ENCODE peak calls at places on chromosomes 6 and 20, in seven cellular contexts. E is cardiac fibroblast; Y is cardiac muscle cell; Z is CD8-positive, alpha-beta T cell; S is colonic mucosa; X is uterus; U is left ventricle myocardium inferior. K is an unnamed sample.

GRCh38 chr20:10715035-10715434 is 41.2 kb upstream of the JAG1 start:
- DNase-seq in S (no peak), U (no peak), Y (no peak), E (no peak), X (no peak), Z (no peak), K (peak)

GRCh38 chr20:36881888-36882287 is 6.0 kb downstream of the TLDC2 start:
- DNase-seq in Y (no peak), Z (no peak), X (no peak), E (no peak), S (no peak), U (no peak), K (peak)

GRCh38 chr20:62045529-62046277 is 20.0 kb downstream of the TAF4 start:
- DNase-seq in U (peak), S (no peak), X (no peak), Y (no peak), Z (no peak), E (no peak), K (no peak)

GRCh38 chr6:39808934-39809333 is 16.8 kb downstream of the DAAM2 start:
- DNase-seq in S (no peak), Y (no peak), X (no peak), U (no peak), Z (no peak), E (no peak), K (no peak)

GRCh38 chr6:82739266-82739665 is 326.4 kb downstream of the UBE3D start:
- DNase-seq in Z (no peak), U (no peak), X (no peak), E (no peak), Y (no peak), S (no peak), K (no peak)

GRCh38 chr20:54086444-54087134 is 16.2 kb upstream of the BCAS1 start:
- DNase-seq in U (no peak), X (no peak), S (peak), Z (no peak), E (peak), Y (peak), K (peak)

GRCh38 chr20:17856837-17857605 is 111.6 kb downstream of the SNX5 start:
- DNase-seq in Z (no peak), S (no peak), E (no peak), X (no peak), Y (no peak), U (no peak), K (no peak)

GRCh38 chr6:135722182-135722581 is 129.3 kb upstream of the PDE7B start:
- DNase-seq in U (no peak), X (no peak), Y (no peak), E (no peak), S (no peak), Z (no peak), K (peak)

GRCh38 chr6:137853569-137854213 is 13.4 kb upstream of the TNFAIP3 start:
- DNase-seq in U (no peak), E (no peak), S (no peak), X (no peak), Z (no peak), Y (no peak), K (peak)

GRCh38 chr20:44089987-44090674 is 96.9 kb downstream of the JPH2 start:
- DNase-seq in S (peak), U (no peak), X (no peak), E (peak), Y (peak), Z (no peak), K (peak)

GRCh38 chr6:138987299-138987642 is 782 bp downstream of the REPS1 start:
- DNase-seq in U (no peak), S (no peak), X (no peak), E (no peak), Y (no peak), Z (peak), K (no peak)

GRCh38 chr6:136069119-136069518 is 181.0 kb downstream of the MTFR2 start:
- DNase-seq in S (no peak), E (peak), Z (no peak), Y (peak), X (no peak), U (no peak), K (peak)

GRCh38 chr20:35660122-35660937 is 4.4 kb downstream of the CPNE1 start:
- DNase-seq in Y (no peak), E (no peak), S (no peak), U (no peak), X (no peak), Z (no peak), K (no peak)

GRCh38 chr6:166257911-166258318 is 50.3 kb downstream of the PRR18 start:
- DNase-seq in U (no peak), Z (no peak), S (no peak), E (no peak), Y (no peak), X (no peak), K (no peak)

GRCh38 chr20:58711266-58712051 is 18.9 kb downstream of the NPEPL1 start:
- DNase-seq in S (peak), E (no peak), U (peak), Y (no peak), Z (no peak), X (no peak), K (no peak)

GRCh38 chr6:23826587-23826986 is 299.4 kb upstream of the NRSN1 start:
- DNase-seq in Y (peak), E (no peak), U (no peak), Z (no peak), X (no peak), S (no peak), K (peak)

GRCh38 chr6:109503327-109504224 is 20.6 kb upstream of the ZBTB24 start:
- DNase-seq in U (no peak), E (no peak), X (no peak), Y (no peak), Z (no peak), S (no peak), K (no peak)

GRCh38 chr6:45209762-45210161 is 118.4 kb upstream of the RUNX2 start:
- DNase-seq in U (no peak), X (no peak), Z (no peak), E (no peak), S (no peak), Y (no peak), K (peak)

GRCh38 chr6:122821095-122821494 is 32.0 kb downstream of the SMPDL3A start:
- DNase-seq in S (no peak), Z (no peak), U (no peak), E (no peak), X (no peak), Y (no peak), K (no peak)

GRCh38 chr6:1424306-1424927 is 35.0 kb downstream of the FOXF2 start:
- DNase-seq in Y (peak), U (peak), S (peak), Z (no peak), E (peak), X (no peak), K (peak)

GRCh38 chr6:35370799-35371493 is 28.6 kb downstream of the PPARD start:
- DNase-seq in Z (no peak), X (no peak), S (no peak), U (no peak), E (no peak), Y (no peak), K (peak)

GRCh38 chr6:26187292-26187691 is 100.1 kb downstream of the HFE start:
- DNase-seq in E (no peak), S (no peak), X (no peak), U (no peak), Z (no peak), Y (no peak), K (no peak)

GRCh38 chr6:122692175-122692598 is 82.0 kb downstream of the PKIB start:
- DNase-seq in E (peak), Y (no peak), S (no peak), X (no peak), U (no peak), Z (no peak), K (peak)

GRCh38 chr6:75602164-75602896 is 650 bp downstream of the SENP6 start:
- DNase-seq in Y (peak), Z (peak), E (peak), X (peak), U (peak), S (peak), K (peak)

GRCh38 chr20:58568441-58568931 is 53.3 kb upstream of the APCDD1L start:
- DNase-seq in E (no peak), U (no peak), Y (no peak), Z (no peak), X (no peak), S (no peak), K (no peak)

GRCh38 chr6:32195652-32195901 is 3.1 kb upstream of the GPSM3 start:
- DNase-seq in E (peak), Z (peak), Y (peak), X (peak), U (peak), S (peak), K (peak)

GRCh38 chr6:95785785-95786184 is 208.4 kb downstream of the MANEA start:
- DNase-seq in Z (no peak), E (no peak), X (no peak), U (no peak), Y (no peak), S (no peak), K (no peak)

GRCh38 chr6:18044108-18044783 is 56.8 kb upstream of the KIF13A start:
- DNase-seq in Z (no peak), E (no peak), U (no peak), X (no peak), Y (no peak), S (no peak), K (no peak)

GRCh38 chr6:150302801-150303138 is 66.0 kb upstream of the IYD start:
- DNase-seq in X (no peak), Y (no peak), E (no peak), U (no peak), Z (no peak), S (peak), K (no peak)

GRCh38 chr6:129251669-129252376 is 368.9 kb downstream of the LAMA2 start:
- DNase-seq in Z (peak), X (peak), U (no peak), Y (peak), E (peak), S (peak), K (peak)

GRCh38 chr6:137351890-137352289 is 132.7 kb upstream of the IFNGR1 start:
- DNase-seq in Y (peak), E (no peak), X (no peak), U (no peak), S (no peak), Z (no peak), K (peak)

GRCh38 chr6:158053377-158054313 is 72.0 kb downstream of the SYNJ2 start:
- DNase-seq in Z (no peak), Y (no peak), E (no peak), X (no peak), U (no peak), S (no peak), K (no peak)

GRCh38 chr6:111447051-111447450 is 36.0 kb downstream of the REV3L start:
- DNase-seq in X (no peak), Y (peak), E (no peak), Z (no peak), S (no peak), U (no peak), K (peak)

GRCh38 chr6:144595266-144595665 is 310.1 kb downstream of the UTRN start:
- DNase-seq in S (no peak), Z (no peak), U (no peak), X (no peak), Y (peak), E (peak), K (no peak)

GRCh38 chr6:44645276-44645675 is 257.8 kb downstream of the CDC5L start:
- DNase-seq in S (no peak), X (no peak), E (peak), U (no peak), Z (no peak), Y (no peak), K (no peak)

GRCh38 chr6:43083041-43083669 is 7.0 kb downstream of the PTK7 start:
- DNase-seq in Y (no peak), U (no peak), E (no peak), Z (no peak), S (no peak), X (no peak), K (no peak)

GRCh38 chr6:69138173-69138572 is 503.1 kb downstream of the ADGRB3 start:
- DNase-seq in Z (no peak), U (no peak), Y (no peak), S (no peak), X (no peak), E (no peak), K (no peak)

GRCh38 chr6:44002591-44003344 is 124.5 kb downstream of the MRPL14 start:
- DNase-seq in S (peak), Z (peak), Y (peak), E (peak), U (peak), X (peak), K (peak)

GRCh38 chr6:137001287-137001976 is 43.3 kb downstream of the IL20RA start:
- DNase-seq in E (no peak), U (no peak), Z (no peak), S (peak), X (no peak), Y (no peak), K (no peak)

DNA sequence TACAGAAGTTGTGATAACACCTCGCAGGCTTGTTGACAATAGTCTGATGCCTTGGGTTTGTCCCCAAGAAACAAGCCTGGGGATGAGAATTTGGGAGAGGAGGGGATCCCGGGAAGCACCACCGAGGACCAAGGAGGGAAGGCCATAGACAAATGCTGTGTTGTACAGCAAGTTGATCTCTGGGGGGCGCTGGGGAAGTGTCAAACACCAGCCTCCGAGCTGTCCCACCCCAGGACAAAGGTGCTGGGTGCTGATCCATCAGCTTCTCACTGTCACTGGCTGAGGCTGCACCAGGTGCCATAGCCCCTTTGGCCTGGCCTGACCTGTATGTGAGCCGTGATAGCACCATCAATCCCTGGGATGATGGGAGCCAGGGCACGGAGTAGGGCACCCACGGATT is 64.0 kb downstream of the SYNDIG1 start:
- DNase-seq in U (no peak), X (no peak), E (no peak), S (no peak), Z (no peak), Y (no peak), K (no peak)
- TF ChIP-seq CTCF in U (no peak), X (no peak), E (no peak), S (no peak), Z (no peak), Y (no peak), K (no peak)

DNA sequence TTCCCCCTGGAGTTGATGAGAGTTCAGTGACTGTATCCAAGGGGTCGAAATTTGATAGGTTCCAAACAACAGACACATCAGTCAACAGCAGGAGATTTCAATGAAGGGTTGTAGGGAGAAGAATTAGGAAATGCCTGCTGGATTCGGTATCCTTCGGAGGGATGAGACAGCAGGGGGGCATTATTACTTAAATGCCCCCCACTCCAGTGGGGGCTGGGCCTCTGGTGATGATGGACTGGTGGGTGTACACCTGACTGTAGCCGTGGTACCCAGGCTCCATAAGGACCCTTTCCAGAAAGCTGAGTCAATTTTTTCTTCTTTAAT is 41.2 kb downstream of the ZMYND8 start:
- DNase-seq in U (no peak), S (no peak), Y (no peak), E (peak), X (no peak), Z (no peak), K (peak)
- H3K4me3 ChIP-seq in U (no peak), S (no peak), Y (no peak), E (no peak), X (no peak), Z (no peak), K (no peak)

DNA sequence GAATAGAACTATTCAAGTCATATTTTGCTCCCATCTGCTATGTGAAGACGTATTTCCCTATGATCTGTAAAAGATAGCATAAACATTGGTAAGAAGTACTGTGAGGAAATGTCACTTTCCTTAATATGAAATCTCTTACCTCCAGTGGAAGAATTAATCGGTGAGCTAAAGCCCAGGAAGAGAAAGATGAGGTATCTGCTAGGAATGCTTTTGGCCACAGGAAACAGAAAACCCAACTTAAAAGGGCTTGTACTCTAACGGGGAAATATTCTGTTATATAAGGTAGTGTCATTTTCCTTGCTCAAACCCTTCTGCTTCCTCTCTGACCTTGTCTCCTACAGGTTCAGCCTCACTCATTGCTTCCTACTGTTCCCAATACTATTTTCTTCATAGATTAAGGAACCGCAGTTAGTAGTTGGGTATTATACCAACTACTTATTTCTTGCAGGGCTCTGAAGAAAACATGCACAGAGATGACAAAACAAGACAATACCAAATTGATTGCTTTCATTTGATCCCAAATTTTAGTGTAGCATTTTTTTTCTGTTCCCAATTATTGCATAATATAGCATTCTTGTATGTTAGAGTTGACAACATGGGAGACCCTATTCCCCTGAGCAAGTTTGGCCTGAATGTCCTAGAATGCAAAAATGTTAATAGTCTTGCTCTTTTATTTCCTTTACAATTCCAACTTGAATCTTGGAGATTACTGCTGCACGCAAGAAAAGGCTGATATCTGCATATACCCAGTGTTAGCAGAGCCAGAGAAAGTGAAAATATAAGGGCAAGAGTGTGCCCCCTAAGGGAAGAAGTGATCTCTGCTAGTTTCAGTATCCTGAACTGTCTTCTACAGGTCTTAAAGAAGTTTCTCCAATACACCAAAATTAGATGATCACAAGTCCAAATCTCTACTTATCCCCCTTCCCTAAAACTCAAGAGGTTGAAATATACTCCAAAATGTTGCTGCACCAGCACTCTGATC is 65.3 kb downstream of the AFG1L start:
- DNase-seq in Z (no peak), U (no peak), Y (peak), X (no peak), S (no peak), E (peak), K (peak)
- TF ChIP-seq CTCF in Z (no peak), U (no peak), Y (peak), X (no peak), S (no peak), E (peak), K (peak)

GRCh38 chr20:4502756-4503155 is 219.0 kb upstream of the PRND start:
- DNase-seq in E (no peak), X (no peak), U (no peak), Z (no peak), Y (no peak), S (no peak), K (no peak)
- H3K4me3 ChIP-seq in E (no peak), X (no peak), U (no peak), Z (no peak), Y (no peak), S (no peak), K (no peak)

K was measured in fibroblast of mammary gland.